ENCODE peak calls at places on chromosomes 4 and X, in nine cellular contexts. One of them, this sample, is unnamed.

GRCh38 chrX:109826954-109827708 is 94.1 kb upstream of the ACSL4 start:
- DNase-seq in adrenal gland: peak; percentile 21
- DNase-seq in lung: no peak
- DNase-seq in PC-3: peak; percentile 68
- DNase-seq in neuronal stem cell: no peak
- DNase-seq in A673: no peak
- DNase-seq in CD4-positive, CD25-positive, alpha-beta regulatory T cell: no peak
- DNase-seq in SK-N-SH: no peak
- DNase-seq in vagina: no peak
- DNase-seq in this sample: no peak

GRCh38 chr4:125317526-125317880 is 2.7 kb downstream of the FAT4 start:
- DNase-seq in adrenal gland: peak; percentile 16
- DNase-seq in lung: no peak
- DNase-seq in PC-3: no peak
- DNase-seq in neuronal stem cell: peak; percentile 37
- DNase-seq in A673: peak; percentile 69
- DNase-seq in CD4-positive, CD25-positive, alpha-beta regulatory T cell: no peak
- DNase-seq in SK-N-SH: peak; percentile 57
- DNase-seq in vagina: no peak
- DNase-seq in this sample: peak; percentile 69

GRCh38 chrX:115459883-115460564 is 101.0 kb upstream of the PLS3 start:
- DNase-seq in adrenal gland: no peak
- DNase-seq in lung: no peak
- DNase-seq in PC-3: peak; percentile 17
- DNase-seq in neuronal stem cell: no peak
- DNase-seq in A673: no peak
- DNase-seq in CD4-positive, CD25-positive, alpha-beta regulatory T cell: no peak
- DNase-seq in SK-N-SH: no peak
- DNase-seq in vagina: no peak
- DNase-seq in this sample: no peak

GRCh38 chr4:147846318-147847135 is 114.6 kb downstream of the ARHGAP10 start:
- DNase-seq in adrenal gland: no peak
- DNase-seq in lung: no peak
- DNase-seq in PC-3: no peak
- DNase-seq in neuronal stem cell: no peak
- DNase-seq in A673: no peak
- DNase-seq in CD4-positive, CD25-positive, alpha-beta regulatory T cell: no peak
- DNase-seq in SK-N-SH: no peak
- DNase-seq in vagina: no peak
- DNase-seq in this sample: no peak

GRCh38 chrX:124534530-124534929 is 188.2 kb downstream of the SH2D1A start:
- DNase-seq in adrenal gland: no peak
- DNase-seq in lung: no peak
- DNase-seq in PC-3: no peak
- DNase-seq in neuronal stem cell: no peak
- DNase-seq in A673: no peak
- DNase-seq in CD4-positive, CD25-positive, alpha-beta regulatory T cell: no peak
- DNase-seq in SK-N-SH: no peak
- DNase-seq in vagina: no peak
- DNase-seq in this sample: no peak

GRCh38 chrX:22246620-22247019 is 26.1 kb upstream of the CBLL2 start:
- DNase-seq in adrenal gland: no peak
- DNase-seq in lung: no peak
- DNase-seq in PC-3: no peak
- DNase-seq in neuronal stem cell: no peak
- DNase-seq in A673: no peak
- DNase-seq in CD4-positive, CD25-positive, alpha-beta regulatory T cell: no peak
- DNase-seq in SK-N-SH: no peak
- DNase-seq in vagina: no peak
- DNase-seq in this sample: no peak

GRCh38 chrX:11757397-11757728 is 674 bp upstream of the MSL3 start:
- DNase-seq in adrenal gland: no peak
- DNase-seq in lung: no peak
- DNase-seq in PC-3: no peak
- DNase-seq in neuronal stem cell: no peak
- DNase-seq in A673: no peak
- DNase-seq in CD4-positive, CD25-positive, alpha-beta regulatory T cell: no peak
- DNase-seq in SK-N-SH: no peak
- DNase-seq in vagina: no peak
- DNase-seq in this sample: no peak

GRCh38 chr4:105624530-105624929 is 72.1 kb downstream of the ARHGEF38 start:
- DNase-seq in adrenal gland: peak; percentile 40
- DNase-seq in lung: no peak
- DNase-seq in PC-3: no peak
- DNase-seq in neuronal stem cell: no peak
- DNase-seq in A673: no peak
- DNase-seq in CD4-positive, CD25-positive, alpha-beta regulatory T cell: no peak
- DNase-seq in SK-N-SH: no peak
- DNase-seq in vagina: no peak
- DNase-seq in this sample: peak; percentile 50

GRCh38 chr4:135510582-135510981 is 1309.0 kb upstream of the PABPC4L start:
- DNase-seq in adrenal gland: no peak
- DNase-seq in lung: no peak
- DNase-seq in PC-3: no peak
- DNase-seq in neuronal stem cell: no peak
- DNase-seq in A673: no peak
- DNase-seq in CD4-positive, CD25-positive, alpha-beta regulatory T cell: no peak
- DNase-seq in SK-N-SH: no peak
- DNase-seq in vagina: no peak
- DNase-seq in this sample: no peak

GRCh38 chr4:152687974-152688599 is 8.3 kb upstream of the TMEM154 start:
- DNase-seq in adrenal gland: no peak
- DNase-seq in lung: no peak
- DNase-seq in PC-3: no peak
- DNase-seq in neuronal stem cell: no peak
- DNase-seq in A673: no peak
- DNase-seq in CD4-positive, CD25-positive, alpha-beta regulatory T cell: no peak
- DNase-seq in SK-N-SH: no peak
- DNase-seq in vagina: no peak
- DNase-seq in this sample: no peak
- H3K9me3 ChIP-seq in adrenal gland: no peaks in the 10 kb centered on the region
- H3K9me3 ChIP-seq in lung: no peaks in the 10 kb centered on the region
- H3K9me3 ChIP-seq in PC-3: no peaks in the 10 kb centered on the region
- H3K9me3 ChIP-seq in neuronal stem cell: no peaks in the 10 kb centered on the region
- H3K9me3 ChIP-seq in A673: no peaks in the 10 kb centered on the region
- H3K9me3 ChIP-seq in CD4-positive, CD25-positive, alpha-beta regulatory T cell: no peaks in the 10 kb centered on the region
- H3K9me3 ChIP-seq in SK-N-SH: no peaks in the 10 kb centered on the region
- H3K9me3 ChIP-seq in vagina: no peaks in the 10 kb centered on the region
- H3K9me3 ChIP-seq in this sample: no peaks in the 10 kb centered on the region

DNA sequence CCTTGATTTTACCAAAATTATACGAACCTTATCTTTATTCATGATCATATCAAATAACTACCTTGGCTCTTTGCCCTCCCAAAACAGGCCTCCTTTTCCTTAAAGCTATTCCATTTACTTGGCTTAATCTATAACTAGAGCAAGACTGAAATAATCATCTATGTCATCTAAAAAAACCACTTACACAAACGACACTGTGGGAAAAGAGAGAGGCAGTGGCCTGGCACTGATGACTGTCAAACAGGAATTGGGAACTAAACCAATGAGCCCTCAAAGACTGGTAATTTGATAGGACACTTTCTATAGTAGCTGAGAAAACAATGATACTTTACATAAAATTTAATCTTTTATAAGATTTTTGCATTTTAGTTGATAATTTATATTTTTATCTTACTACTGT is 11.7 kb upstream of the PTPN13 start:
- DNase-seq in adrenal gland: no peak
- DNase-seq in lung: no peak
- DNase-seq in PC-3: peak; percentile 28
- DNase-seq in neuronal stem cell: no peak
- DNase-seq in A673: peak; percentile 59
- DNase-seq in CD4-positive, CD25-positive, alpha-beta regulatory T cell: no peak
- DNase-seq in SK-N-SH: peak; percentile 25
- DNase-seq in vagina: no peak
- DNase-seq in this sample: no peak
- H3K4me1 ChIP-seq in adrenal gland: peaks cover 9% of the 10 kb centered on the region
- H3K4me1 ChIP-seq in lung: no peaks in the 10 kb centered on the region
- H3K4me1 ChIP-seq in PC-3: peaks cover 18% of the 10 kb centered on the region
- H3K4me1 ChIP-seq in neuronal stem cell: peaks cover 2% of the 10 kb centered on the region
- H3K4me1 ChIP-seq in A673: peaks cover 18% of the 10 kb centered on the region
- H3K4me1 ChIP-seq in CD4-positive, CD25-positive, alpha-beta regulatory T cell: no peaks in the 10 kb centered on the region
- H3K4me1 ChIP-seq in SK-N-SH: no peaks in the 10 kb centered on the region
- H3K4me1 ChIP-seq in vagina: peaks cover 17% of the 10 kb centered on the region
- H3K4me1 ChIP-seq in this sample: no peaks in the 10 kb centered on the region

GRCh38 chrX:44451056-44451455 is 91.6 kb downstream of the FUNDC1 start:
- DNase-seq in adrenal gland: no peak
- DNase-seq in lung: no peak
- DNase-seq in PC-3: no peak
- DNase-seq in neuronal stem cell: peak; percentile 21
- DNase-seq in A673: peak; percentile 83
- DNase-seq in CD4-positive, CD25-positive, alpha-beta regulatory T cell: no peak
- DNase-seq in SK-N-SH: no peak
- DNase-seq in vagina: no peak
- DNase-seq in this sample: no peak
- H3K27ac ChIP-seq in adrenal gland: no peak overlapping the region
- H3K27ac ChIP-seq in lung: no peak overlapping the region
- H3K27ac ChIP-seq in PC-3: no peak overlapping the region
- H3K27ac ChIP-seq in neuronal stem cell: peak overlapping the region; percentile 51
- H3K27ac ChIP-seq in A673: peak overlapping the region; percentile 45
- H3K27ac ChIP-seq in CD4-positive, CD25-positive, alpha-beta regulatory T cell: no peak overlapping the region
- H3K27ac ChIP-seq in SK-N-SH: no peak overlapping the region
- H3K27ac ChIP-seq in vagina: no peak overlapping the region
- H3K27ac ChIP-seq in this sample: no peak overlapping the region

DNA sequence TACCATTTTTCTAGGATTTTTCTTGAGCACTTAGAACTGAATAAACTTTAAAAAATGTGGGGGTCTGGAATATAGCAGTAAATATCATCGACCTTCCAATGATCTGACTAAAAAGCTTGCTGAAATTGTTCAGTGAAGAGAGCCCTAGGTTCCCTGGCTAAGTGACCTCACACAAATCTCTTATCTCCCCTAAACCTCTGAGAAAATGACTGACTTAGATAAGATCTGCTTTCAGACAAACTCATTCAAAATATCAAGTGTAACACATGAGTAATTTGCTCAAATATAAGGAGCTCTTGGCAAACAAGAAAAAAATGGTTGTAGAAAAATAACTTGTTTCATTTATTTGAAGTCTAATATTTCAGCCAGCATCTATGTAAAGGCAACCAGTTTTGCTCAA is 441.7 kb upstream of the SLIT2 start:
- DNase-seq in adrenal gland: no peak
- DNase-seq in lung: no peak
- DNase-seq in PC-3: peak; percentile 35
- DNase-seq in neuronal stem cell: no peak
- DNase-seq in A673: no peak
- DNase-seq in CD4-positive, CD25-positive, alpha-beta regulatory T cell: no peak
- DNase-seq in SK-N-SH: no peak
- DNase-seq in vagina: no peak
- DNase-seq in this sample: no peak
- H3K9me3 ChIP-seq in adrenal gland: no peaks in the 10 kb centered on the region
- H3K9me3 ChIP-seq in lung: no peaks in the 10 kb centered on the region
- H3K9me3 ChIP-seq in PC-3: no peaks in the 10 kb centered on the region
- H3K9me3 ChIP-seq in neuronal stem cell: no peaks in the 10 kb centered on the region
- H3K9me3 ChIP-seq in A673: no peaks in the 10 kb centered on the region
- H3K9me3 ChIP-seq in CD4-positive, CD25-positive, alpha-beta regulatory T cell: no peaks in the 10 kb centered on the region
- H3K9me3 ChIP-seq in SK-N-SH: no peaks in the 10 kb centered on the region
- H3K9me3 ChIP-seq in vagina: no peaks in the 10 kb centered on the region
- H3K9me3 ChIP-seq in this sample: no peaks in the 10 kb centered on the region

GRCh38 chrX:68835104-68835442 is 6.3 kb downstream of the EFNB1 start:
- DNase-seq in adrenal gland: no peak
- DNase-seq in lung: no peak
- DNase-seq in PC-3: no peak
- DNase-seq in neuronal stem cell: no peak
- DNase-seq in A673: no peak
- DNase-seq in CD4-positive, CD25-positive, alpha-beta regulatory T cell: no peak
- DNase-seq in SK-N-SH: no peak
- DNase-seq in vagina: peak; percentile 74
- DNase-seq in this sample: no peak
- H3K4me1 ChIP-seq in adrenal gland: no peaks in the 10 kb centered on the region
- H3K4me1 ChIP-seq in lung: peaks cover 2% of the 10 kb centered on the region
- H3K4me1 ChIP-seq in PC-3: peaks cover 23% of the 10 kb centered on the region
- H3K4me1 ChIP-seq in neuronal stem cell: peaks cover 31% of the 10 kb centered on the region
- H3K4me1 ChIP-seq in A673: peaks cover 17% of the 10 kb centered on the region
- H3K4me1 ChIP-seq in CD4-positive, CD25-positive, alpha-beta regulatory T cell: peaks cover 21% of the 10 kb centered on the region
- H3K4me1 ChIP-seq in SK-N-SH: no peaks in the 10 kb centered on the region
- H3K4me1 ChIP-seq in vagina: peaks cover 29% of the 10 kb centered on the region
- H3K4me1 ChIP-seq in this sample: peaks cover 8% of the 10 kb centered on the region